ENCODE peak calls at places on chromosomes 13 and 19, in four cellular contexts. T is HL-60, O is upper lobe of right lung, F is AG09319. Q is an unnamed sample.

GRCh38 chr19:38674388-38675133 is 27.1 kb downstream of the ACTN4 start:
- DNase-seq in T (no peak), O (no peak), F (no peak), Q (no peak)

GRCh38 chr13:22024381-22024994 is 353.6 kb downstream of the FGF9 start:
- DNase-seq in T (no peak), O (no peak), F (no peak), Q (no peak)

GRCh38 chr13:85828094-85828684 is 29.0 kb upstream of the SLITRK6 start:
- DNase-seq in T (no peak), O (no peak), F (no peak), Q (peak)

GRCh38 chr13:36108342-36108741 is 22.8 kb downstream of the DCLK1 start:
- DNase-seq in T (no peak), O (no peak), F (no peak), Q (no peak)

GRCh38 chr19:40529093-40529954 is 47.3 kb upstream of the SHKBP1 start:
- DNase-seq in T (peak), O (peak), F (peak), Q (peak)

GRCh38 chr19:38395381-38396127 is 7.1 kb downstream of the SPRED3 start:
- DNase-seq in T (no peak), O (no peak), F (no peak), Q (no peak)

GRCh38 chr19:35557539-35558399 is 5.7 kb downstream of the ATP4A start:
- DNase-seq in T (no peak), O (peak), F (no peak), Q (no peak)

GRCh38 chr13:98563071-98563470 is 13.8 kb downstream of the STK24 start:
- DNase-seq in T (no peak), O (no peak), F (no peak), Q (no peak)

GRCh38 chr19:50333737-50334617 is 4.8 kb upstream of the KCNC3 start:
- DNase-seq in T (peak), O (peak), F (no peak), Q (no peak)

GRCh38 chr19:44722131-44723121 is 23.5 kb downstream of the CEACAM16 start:
- DNase-seq in T (peak), O (no peak), F (no peak), Q (no peak)

GRCh38 chr13:66036024-66036614 is 1194.0 kb downstream of the PCDH9 start:
- DNase-seq in T (no peak), O (no peak), F (no peak), Q (no peak)

GRCh38 chr19:38657633-38658222 is 10.3 kb downstream of the ACTN4 start:
- DNase-seq in T (no peak), O (no peak), F (no peak), Q (peak)

GRCh38 chr19:49567722-49568454 is 12.5 kb downstream of the NOSIP start:
- DNase-seq in T (no peak), O (no peak), F (no peak), Q (no peak)

GRCh38 chr13:46575843-46576242 is 22.9 kb downstream of the LRCH1 start:
- DNase-seq in T (no peak), O (no peak), F (peak), Q (peak)

GRCh38 chr13:93690139-93690538 is 463.5 kb downstream of the GPC6 start:
- DNase-seq in T (no peak), O (no peak), F (no peak), Q (peak)

GRCh38 chr13:24699541-24699940 is 19.3 kb downstream of the ATP12A start:
- DNase-seq in T (no peak), O (peak), F (no peak), Q (no peak)

GRCh38 chr13:97856001-97856675 is 97.3 kb upstream of the IPO5 start:
- DNase-seq in T (no peak), O (peak), F (no peak), Q (no peak)

GRCh38 chr19:1082165-1082927 is 12.8 kb downstream of the POLR2E start:
- DNase-seq in T (no peak), O (peak), F (no peak), Q (peak)

GRCh38 chr13:105445793-105446192 is 1089.7 kb downstream of the EFNB2 start:
- DNase-seq in T (no peak), O (no peak), F (no peak), Q (no peak)

GRCh38 chr19:11338164-11338563 is 1.3 kb downstream of the RAB3D start:
- DNase-seq in T (no peak), O (no peak), F (no peak), Q (no peak)

DNA sequence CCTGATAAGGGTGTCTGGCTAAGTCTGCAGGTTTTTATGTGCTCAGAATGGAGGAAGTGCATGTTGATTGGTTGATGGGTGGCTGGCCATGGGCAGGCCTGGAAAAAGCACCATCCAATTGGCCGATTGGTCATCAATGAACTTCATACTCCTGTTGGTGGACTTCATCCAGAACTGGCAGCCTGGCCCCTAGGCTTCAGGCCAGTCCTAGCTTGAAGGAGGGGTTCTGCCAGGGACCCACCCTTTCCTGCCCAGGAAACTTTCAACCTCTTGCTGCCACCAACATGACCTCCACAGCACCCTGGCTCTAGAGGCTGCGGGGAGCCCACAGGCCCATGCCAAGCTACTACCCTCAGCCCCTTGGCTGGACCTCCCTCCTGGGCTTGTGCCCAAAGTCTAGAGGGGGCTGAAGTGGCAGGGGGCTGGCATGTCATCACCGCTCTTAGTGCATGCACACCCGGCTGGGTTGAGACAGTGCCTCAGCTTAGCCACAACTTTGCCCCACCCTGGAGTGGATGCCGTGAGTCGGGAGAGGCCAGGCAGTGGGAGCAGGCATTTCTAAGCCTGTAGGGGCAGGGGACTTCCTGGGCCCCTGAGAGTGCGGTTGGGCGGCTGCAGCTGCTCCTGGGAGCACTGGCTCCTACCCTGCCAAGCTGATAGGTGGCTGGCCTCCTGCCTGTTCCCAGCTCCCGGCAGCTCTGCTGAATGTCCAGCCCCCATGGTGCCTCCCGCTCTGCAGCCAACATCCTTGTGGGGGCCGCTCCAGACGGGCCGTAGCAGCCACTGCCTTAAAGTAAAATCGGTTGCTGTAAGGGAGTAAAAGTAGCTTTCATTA is 13.2 kb downstream of the DNAJC15 start:
- DNase-seq in T (no peak), O (peak), F (no peak), Q (no peak)
- TF ChIP-seq CTCF in T (no peak), O (no peak), F (no peak), Q (no peak)

GRCh38 chr19:2952953-2953481 is 8.2 kb upstream of the ZNF77 start:
- DNase-seq in T (no peak), O (peak), F (no peak), Q (peak)
- TF ChIP-seq CTCF in T (no peak), O (peak), F (no peak), Q (peak)

DNA sequence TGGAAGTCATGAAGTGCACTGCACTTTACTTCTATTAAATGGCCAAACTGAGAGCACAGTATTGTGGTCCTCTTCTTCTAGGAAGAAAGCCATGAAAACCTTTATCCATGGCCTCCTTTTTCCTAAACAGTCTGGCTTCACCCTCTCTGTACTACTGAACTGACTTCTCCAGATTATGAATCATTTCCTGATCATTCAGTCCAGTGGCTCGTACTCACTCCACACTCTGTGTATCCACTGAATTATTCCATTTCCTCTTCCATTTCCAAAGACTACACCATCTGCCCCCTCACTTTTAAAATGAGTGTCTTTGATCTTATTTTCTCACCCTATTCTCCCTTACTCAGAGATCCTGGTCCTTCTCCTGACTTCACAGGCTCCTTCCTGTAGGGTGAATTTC is 29.7 kb upstream of the FREM2 start:
- DNase-seq in T (no peak), O (no peak), F (no peak), Q (peak)
- TF ChIP-seq CTCF in T (no peak), O (no peak), F (no peak), Q (no peak)

GRCh38 chr13:20037908-20038307 is 79.4 kb downstream of the ZMYM2 start:
- DNase-seq in T (no peak), O (no peak), F (no peak), Q (no peak)

GRCh38 chr13:20033486-20033885 is 75.0 kb downstream of the ZMYM2 start:
- DNase-seq in T (no peak), O (no peak), F (no peak), Q (no peak)

DNA sequence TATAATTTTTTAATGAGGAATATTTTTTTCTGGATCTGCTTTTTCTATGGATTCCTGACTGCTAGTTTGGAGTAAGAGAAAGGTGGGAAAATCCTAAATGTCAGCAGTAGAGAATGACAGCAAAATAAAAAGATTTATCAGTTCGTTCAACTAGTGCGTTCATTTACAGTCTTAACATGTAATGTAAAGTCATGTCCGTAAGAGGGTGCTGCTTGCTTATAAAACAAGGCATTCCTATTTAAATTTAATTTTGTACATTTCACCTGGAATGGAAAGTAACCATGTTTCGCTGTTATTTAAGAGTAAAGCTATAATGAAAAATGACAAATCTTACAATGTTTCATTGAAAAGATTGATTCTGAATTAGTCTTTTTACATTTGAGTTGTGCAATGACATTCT is 76.6 kb downstream of the ZMYM2 start:
- DNase-seq in T (no peak), O (no peak), F (no peak), Q (peak)
- TF ChIP-seq CTCF in T (no peak), O (no peak), F (no peak), Q (no peak)

GRCh38 chr13:50588736-50589135 is 254.8 kb downstream of the DLEU7 start:
- DNase-seq in T (no peak), O (no peak), F (no peak), Q (no peak)
- TF ChIP-seq CTCF in T (no peak), O (no peak), F (no peak), Q (no peak)

DNA sequence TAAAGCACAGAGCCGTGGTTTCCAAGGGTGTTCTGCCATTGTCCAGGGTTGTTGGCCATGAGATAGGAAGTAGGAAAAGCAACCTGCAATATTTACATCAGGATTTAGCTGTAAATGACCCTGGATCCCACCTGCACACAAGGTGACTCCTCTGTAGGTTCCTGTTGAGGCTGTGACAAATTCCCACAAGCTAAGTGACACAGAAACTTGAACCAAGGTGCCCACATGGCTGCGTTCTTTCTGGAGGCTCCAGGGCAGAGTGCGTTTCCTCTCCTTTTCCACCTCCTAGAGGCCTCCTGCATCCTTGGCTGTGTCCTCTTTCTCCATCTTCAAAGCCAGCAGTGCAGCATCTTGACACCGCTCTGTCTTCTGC is 11.9 kb downstream of the CEACAM21 start:
- DNase-seq in T (no peak), O (no peak), F (no peak), Q (no peak)
- TF ChIP-seq CTCF in T (no peak), O (no peak), F (no peak), Q (no peak)

DNA sequence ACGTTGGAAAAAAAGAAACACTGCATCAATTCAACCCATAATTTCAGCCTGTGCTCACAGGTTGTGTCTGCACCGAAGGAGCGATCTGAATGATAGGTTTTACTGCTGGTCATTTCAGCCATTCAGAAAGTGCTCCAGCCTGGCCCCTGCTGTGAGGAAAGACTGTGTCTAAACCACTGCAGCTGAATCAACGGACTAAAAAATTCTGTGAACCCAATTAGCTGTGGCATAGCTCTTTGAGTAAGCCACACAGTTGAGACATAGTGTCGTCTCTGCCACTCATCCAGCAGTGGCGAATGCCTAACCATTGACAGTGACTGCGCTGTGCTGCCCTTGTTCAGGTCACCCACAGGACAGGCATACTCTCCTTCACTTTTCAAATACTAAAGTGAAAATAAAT is 179.8 kb downstream of the COG6 start:
- DNase-seq in T (no peak), O (no peak), F (no peak), Q (peak)
- TF ChIP-seq CTCF in T (no peak), O (no peak), F (no peak), Q (no peak)

DNA sequence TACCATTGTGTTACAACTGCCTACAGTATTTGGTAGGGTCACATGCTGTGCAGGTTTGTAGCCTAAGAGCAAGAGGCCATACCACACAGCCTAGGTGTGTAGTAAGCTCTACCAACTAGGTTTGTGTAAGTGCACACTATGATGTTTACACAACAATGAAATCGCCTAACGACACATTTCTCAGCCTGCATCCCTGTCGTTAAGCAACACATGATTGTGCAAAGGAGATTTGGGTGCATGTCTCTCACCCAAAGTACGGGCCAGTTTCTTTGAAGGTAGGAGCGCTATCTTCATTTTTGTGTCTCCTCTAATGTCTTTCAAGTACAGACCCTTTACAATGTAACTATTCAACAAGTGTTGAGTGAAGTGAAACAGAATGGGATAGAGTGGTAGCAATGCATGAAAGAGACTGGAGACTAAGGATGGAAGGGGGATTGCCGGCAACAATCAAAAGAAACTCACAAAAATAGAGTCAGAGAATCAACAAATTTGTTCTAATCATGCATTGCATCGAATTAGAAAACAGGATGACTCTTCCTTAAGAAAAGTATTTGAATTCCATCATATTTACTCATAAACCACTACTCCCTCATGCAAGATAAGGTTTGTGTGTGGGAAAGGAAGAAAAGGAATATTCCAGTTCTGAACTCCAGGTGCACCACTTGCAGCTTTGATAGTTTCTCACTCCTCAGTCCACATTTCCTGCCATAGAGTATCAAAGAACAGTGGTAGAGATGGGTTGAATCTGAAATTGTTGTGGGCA is 60.2 kb upstream of the TNFRSF19 start:
- DNase-seq in T (no peak), O (no peak), F (no peak), Q (peak)
- TF ChIP-seq CTCF in T (no peak), O (no peak), F (no peak), Q (no peak)

DNA sequence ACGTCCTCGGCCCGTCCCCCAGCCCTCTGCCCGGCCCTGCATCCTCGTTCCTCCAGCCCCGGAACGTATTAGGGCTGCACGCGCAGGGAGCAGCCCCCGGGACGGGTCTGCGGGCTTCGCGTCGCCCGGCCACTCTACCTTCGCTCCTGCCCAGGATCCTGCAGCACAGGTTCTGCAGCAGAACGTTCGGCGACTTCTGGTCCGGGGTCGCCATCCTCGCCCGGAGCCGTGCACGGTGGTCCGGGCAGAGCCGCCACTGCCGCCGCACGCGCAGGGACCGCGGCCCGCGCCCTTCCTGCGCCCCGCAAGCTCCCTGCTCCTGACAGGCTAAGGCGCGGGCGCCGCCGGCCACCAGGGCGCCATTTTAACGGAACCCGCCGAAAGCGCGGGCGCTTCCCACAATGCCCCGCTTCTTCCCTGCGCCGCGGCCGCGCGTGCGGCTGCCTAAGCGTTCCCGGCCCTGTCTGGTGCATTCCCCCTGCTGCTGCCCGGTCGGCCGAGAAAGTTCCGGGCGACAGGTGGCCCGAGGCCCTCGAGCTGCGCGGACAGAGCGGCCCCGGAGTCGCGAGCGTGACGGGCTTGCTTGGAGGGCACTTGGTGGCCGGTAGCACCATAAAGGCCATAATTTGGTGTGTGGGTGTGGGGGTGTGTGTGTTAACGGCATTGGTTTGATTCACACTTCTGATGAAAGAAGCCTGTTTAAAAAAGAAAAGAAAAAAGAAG is at the start of gene TUBGCP3:
- DNase-seq in T (peak), O (peak), F (peak), Q (peak)
- TF ChIP-seq CTCF in T (no peak), O (no peak), F (no peak), Q (no peak)